ENCODE peak calls at places on chromosomes 1 and 21, in five cellular contexts. Y, X, F, J and E are unnamed samples.

GRCh38 chr1:243712890-243713425 is 137.1 kb downstream of the AKT3 start:
- DNase-seq in Y (no peak), J (peak; percentile 43), F (no peak), X (no peak), E (no peak)

GRCh38 chr1:201893431-201893830 is 4.7 kb downstream of the SHISA4 start:
- DNase-seq in F (no peak), X (no peak), Y (no peak), J (no peak), E (no peak)

GRCh38 chr1:10865518-10866313 is 69.3 kb upstream of the CASZ1 start:
- DNase-seq in J (no peak), Y (no peak), F (no peak), X (no peak), E (no peak)

GRCh38 chr1:47227370-47228232 is 4.4 kb downstream of the TAL1 start:
- DNase-seq in J (no peak), F (no peak), Y (no peak), X (no peak), E (no peak)

GRCh38 chr1:153553691-153554608 is 4.9 kb upstream of the S100A3 start:
- DNase-seq in F (no peak), J (peak; percentile 32), X (no peak), Y (no peak), E (no peak)

GRCh38 chr1:93029317-93029716 is 49.8 kb upstream of the MTF2 start:
- DNase-seq in F (no peak), Y (no peak), J (no peak), X (no peak), E (no peak)

GRCh38 chr1:240914506-240914905 is 302.6 kb upstream of the GREM2 start:
- DNase-seq in J (no peak), F (no peak), Y (no peak), X (no peak), E (no peak)

GRCh38 chr1:92784051-92784638 is 763 bp downstream of the EVI5 start:
- DNase-seq in X (no peak), J (peak; percentile 45), Y (peak; percentile 30), F (no peak), E (peak; percentile 43)

GRCh38 chr1:68525781-68526180 is 28.9 kb upstream of the DEPDC1 start:
- DNase-seq in J (no peak), F (no peak), Y (no peak), X (no peak), E (no peak)

GRCh38 chr1:36465731-36466369 is 1.7 kb upstream of the MRPS15 start:
- DNase-seq in J (peak; percentile 37), F (no peak), Y (no peak), X (no peak), E (no peak)

GRCh38 chr1:168141986-168142385 is 5.3 kb upstream of the GPR161 start:
- DNase-seq in F (no peak), J (no peak), Y (no peak), X (no peak), E (peak; percentile 27)

GRCh38 chr1:91490501-91490900 is 10.2 kb upstream of the CDC7 start:
- DNase-seq in Y (no peak), X (no peak), J (peak; percentile 18), F (no peak), E (no peak)

GRCh38 chr21:36411301-36411700 is 26.1 kb downstream of the CHAF1B start:
- DNase-seq in J (no peak), X (no peak), F (no peak), Y (no peak), E (no peak)

GRCh38 chr21:16113052-16113715 is 383.4 kb downstream of the USP25 start:
- DNase-seq in X (no peak), F (no peak), J (peak; percentile 29), Y (no peak), E (no peak)

GRCh38 chr1:237416924-237417655 is 375.1 kb downstream of the RYR2 start:
- DNase-seq in F (no peak), X (no peak), Y (no peak), J (no peak), E (no peak)

GRCh38 chr1:234979316-234980223 is 149.1 kb downstream of the TOMM20 start:
- DNase-seq in Y (no peak), F (no peak), J (no peak), X (no peak), E (no peak)

GRCh38 chr1:67840449-67840848 is 7.2 kb upstream of the GNG12 start:
- DNase-seq in F (peak; percentile 75), Y (no peak), J (peak; percentile 94), X (no peak), E (no peak)

GRCh38 chr1:33429846-33430750 is 797 bp downstream of the PHC2 start:
- DNase-seq in F (no peak), X (peak; percentile 33), J (no peak), Y (peak; percentile 53), E (peak; percentile 45)

GRCh38 chr1:41784516-41785279 is 134.0 kb downstream of the HIVEP3 start:
- DNase-seq in J (no peak), Y (no peak), X (no peak), F (peak; percentile 73), E (no peak)

GRCh38 chr1:209421186-209421585 is 162.3 kb upstream of the CAMK1G start:
- DNase-seq in Y (no peak), F (no peak), J (no peak), X (no peak), E (no peak)

GRCh38 chr1:60088620-60089155 is 15.1 kb upstream of the C1orf87 start:
- DNase-seq in F (no peak), X (no peak), Y (no peak), J (peak; percentile 34), E (no peak)

GRCh38 chr1:166840309-166841302 is 1.3 kb downstream of the POGK start:
- DNase-seq in Y (peak; percentile 30), F (no peak), J (no peak), X (no peak), E (no peak)

GRCh38 chr1:205056956-205057568 is 14.1 kb downstream of the CNTN2 start:
- DNase-seq in Y (no peak), J (no peak), X (no peak), F (no peak), E (no peak)

GRCh38 chr21:37065561-37066177 is 7.2 kb downstream of the PIGP start:
- DNase-seq in Y (no peak), F (no peak), J (no peak), X (no peak), E (no peak)

GRCh38 chr1:218463194-218464156 is 118.3 kb downstream of the TGFB2 start:
- DNase-seq in J (peak; percentile 74), F (no peak), Y (peak; percentile 20), X (peak; percentile 61), E (peak; percentile 70)

GRCh38 chr1:184823080-184823479 is 68.4 kb upstream of the EDEM3 start:
- DNase-seq in X (no peak), J (peak; percentile 59), F (no peak), Y (no peak), E (peak; percentile 70)

GRCh38 chr1:109889094-109889493 is 21.6 kb upstream of the CSF1 start:
- DNase-seq in Y (no peak), J (no peak), X (no peak), F (no peak), E (no peak)

GRCh38 chr1:90946630-90947029 is 75.2 kb downstream of the ZNF644 start:
- DNase-seq in X (no peak), J (no peak), F (no peak), Y (no peak), E (no peak)

GRCh38 chr21:15063081-15063820 is 1.5 kb downstream of the NRIP1 start:
- DNase-seq in Y (no peak), J (no peak), X (no peak), F (no peak), E (peak; percentile 40)

GRCh38 chr1:18149113-18149641 is 41.6 kb downstream of the IGSF21 start:
- DNase-seq in F (no peak), J (no peak), Y (no peak), X (no peak), E (peak; percentile 53)

GRCh38 chr1:55275151-55275748 is 60.1 kb upstream of the USP24 start:
- DNase-seq in X (no peak), F (no peak), J (peak; percentile 55), Y (peak; percentile 31), E (peak; percentile 39)

GRCh38 chr1:153658400-153659174 is at the start of gene SNAPIN:
- DNase-seq in X (peak; percentile 93), F (no peak), Y (peak; percentile 93), J (peak; percentile 86), E (peak; percentile 95)

GRCh38 chr21:45834821-45835293 is 146.7 kb upstream of the COL6A1 start:
- DNase-seq in J (no peak), X (no peak), F (no peak), Y (no peak), E (no peak)
- TF ChIP-seq CTCF in J (no peak), X (no peak), F (no peak), Y (no peak), E (no peak)

GRCh38 chr1:108708726-108709660 is 3.7 kb upstream of the FNDC7 start:
- DNase-seq in Y (peak; percentile 26), J (no peak), X (no peak), F (no peak), E (peak; percentile 42)
- TF ChIP-seq CTCF in Y (no peak), J (peak; percentile 8), X (no peak), F (peak; percentile 8), E (peak; percentile 55)

GRCh38 chr1:38718031-38718430 is 141.5 kb downstream of the RRAGC start:
- DNase-seq in Y (no peak), J (no peak), F (no peak), X (no peak), E (no peak)
- TF ChIP-seq CTCF in Y (no peak), J (no peak), F (no peak), X (no peak), E (no peak)

DNA sequence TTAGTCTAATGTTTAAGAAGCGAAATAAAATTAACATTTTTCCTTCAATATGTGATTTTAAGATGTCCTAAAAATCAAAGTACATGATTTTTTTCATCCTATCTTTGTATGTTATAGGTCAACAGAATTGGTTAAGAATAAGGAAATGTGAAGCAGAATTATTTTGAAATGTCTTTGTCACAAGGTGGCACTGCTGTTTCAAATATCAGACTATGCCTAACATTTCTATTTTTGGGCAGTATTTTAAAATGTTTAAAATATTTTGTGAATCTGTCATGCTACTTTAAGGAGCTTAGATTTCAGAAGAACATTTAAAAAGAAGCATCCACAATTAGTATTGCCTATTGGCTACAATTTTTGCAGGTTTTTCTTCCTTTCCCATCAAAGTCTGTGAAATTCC is 38.7 kb downstream of the AMY1C start:
- DNase-seq in F (no peak), Y (no peak), J (peak; percentile 2), X (no peak), E (no peak)
- TF ChIP-seq CTCF in F (no peak), Y (no peak), J (no peak), X (peak; percentile 45), E (peak; percentile 54)

GRCh38 chr1:227793948-227794812 is 21.3 kb upstream of the PRSS38 start:
- DNase-seq in Y (no peak), X (peak; percentile 74), J (peak; percentile 84), F (peak; percentile 75), E (peak; percentile 89)
- TF ChIP-seq CTCF in Y (no peak), X (no peak), J (no peak), F (no peak), E (no peak)

DNA sequence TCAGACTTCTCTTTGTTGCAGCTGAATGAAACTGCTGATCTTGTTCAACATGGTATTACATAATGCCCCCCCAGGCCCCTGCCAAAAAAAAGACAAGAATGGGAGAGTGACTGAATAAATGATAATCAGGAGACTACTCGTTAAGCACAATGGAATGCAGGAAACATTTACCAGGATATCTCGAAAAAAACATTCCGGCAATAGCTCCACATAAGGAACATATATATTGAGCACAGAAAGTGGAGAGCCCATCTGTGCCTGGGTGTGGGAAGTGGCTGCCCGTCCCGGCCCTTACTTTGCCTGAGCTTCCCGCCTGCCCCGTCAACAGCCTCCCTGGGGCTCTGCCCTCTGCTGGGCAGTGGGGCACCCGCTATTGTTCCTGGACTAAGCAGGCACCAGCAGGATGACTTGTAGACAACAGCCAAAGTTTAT is 13.4 kb downstream of the TRIM11 start:
- DNase-seq in J (peak; percentile 77), X (peak; percentile 58), Y (peak; percentile 51), F (peak; percentile 24), E (peak; percentile 57)
- TF ChIP-seq CTCF in J (peak; percentile 69), X (peak; percentile 72), Y (peak; percentile 45), F (peak; percentile 75), E (peak; percentile 52)